ENCODE peak calls at places on chromosomes 4 and X, in four cellular contexts. One of them, this sample, is unnamed.

GRCh38 chr4:51884606-51885005 is 41.7 kb downstream of the DCUN1D4 start:
- DNase-seq in cardiac fibroblast: no peak
- DNase-seq in HT1080: no peak
- DNase-seq in dermis microvascular lymphatic vessel endothelial cell: no peak
- DNase-seq in this sample: no peak

GRCh38 chrX:122500556-122500955 is 683.5 kb upstream of the GRIA3 start:
- DNase-seq in cardiac fibroblast: no peak
- DNase-seq in HT1080: no peak
- DNase-seq in dermis microvascular lymphatic vessel endothelial cell: no peak
- DNase-seq in this sample: no peak

GRCh38 chrX:19193584-19193983 is 71.3 kb upstream of the ADGRG2 start:
- DNase-seq in cardiac fibroblast: no peak
- DNase-seq in HT1080: no peak
- DNase-seq in dermis microvascular lymphatic vessel endothelial cell: no peak
- DNase-seq in this sample: no peak

GRCh38 chr4:140811429-140811828 is 55.2 kb upstream of the TBC1D9 start:
- DNase-seq in cardiac fibroblast: no peak
- DNase-seq in HT1080: no peak
- DNase-seq in dermis microvascular lymphatic vessel endothelial cell: no peak
- DNase-seq in this sample: no peak

GRCh38 chr4:98662619-98663225 is 4.3 kb upstream of the TSPAN5 start:
- DNase-seq in cardiac fibroblast: no peak
- DNase-seq in HT1080: no peak
- DNase-seq in dermis microvascular lymphatic vessel endothelial cell: no peak
- DNase-seq in this sample: peak; percentile 32

GRCh38 chrX:12953420-12953819 is 21.5 kb upstream of the TMSB4X start:
- DNase-seq in cardiac fibroblast: no peak
- DNase-seq in HT1080: no peak
- DNase-seq in dermis microvascular lymphatic vessel endothelial cell: no peak
- DNase-seq in this sample: no peak

GRCh38 chr4:54231419-54232150 is 2.5 kb downstream of the PDGFRA start:
- DNase-seq in cardiac fibroblast: peak; percentile 74
- DNase-seq in HT1080: no peak
- DNase-seq in dermis microvascular lymphatic vessel endothelial cell: no peak
- DNase-seq in this sample: peak; percentile 63

GRCh38 chr4:6198278-6198677 is 2.1 kb downstream of the JAKMIP1 start:
- DNase-seq in cardiac fibroblast: no peak
- DNase-seq in HT1080: no peak
- DNase-seq in dermis microvascular lymphatic vessel endothelial cell: no peak
- DNase-seq in this sample: no peak

GRCh38 chr4:16859031-16859430 is 39.4 kb downstream of the LDB2 start:
- DNase-seq in cardiac fibroblast: no peak
- DNase-seq in HT1080: no peak
- DNase-seq in dermis microvascular lymphatic vessel endothelial cell: no peak
- DNase-seq in this sample: no peak

GRCh38 chr4:1234296-1234695 is 14.6 kb downstream of the CTBP1 start:
- DNase-seq in cardiac fibroblast: peak; percentile 35
- DNase-seq in HT1080: no peak
- DNase-seq in dermis microvascular lymphatic vessel endothelial cell: no peak
- DNase-seq in this sample: no peak

GRCh38 chr4:110754726-110755125 is 131.8 kb upstream of the PITX2 start:
- DNase-seq in cardiac fibroblast: no peak
- DNase-seq in HT1080: peak; percentile 35
- DNase-seq in dermis microvascular lymphatic vessel endothelial cell: no peak
- DNase-seq in this sample: no peak

GRCh38 chrX:123860506-123860840 is 620 bp downstream of the XIAP start:
- DNase-seq in cardiac fibroblast: no peak
- DNase-seq in HT1080: peak; percentile 52
- DNase-seq in dermis microvascular lymphatic vessel endothelial cell: peak; percentile 74
- DNase-seq in this sample: peak; percentile 56